ENCODE peak calls at places on chromosomes 16 and 17, in seven cellular contexts. One of them, this sample, is unnamed.

GRCh38 chr16:56848955-56849689 is 15.9 kb upstream of the SLC12A3 start:
- DNase-seq in NAMALWA: no peak
- DNase-seq in CD8-positive, alpha-beta T cell: no peak
- DNase-seq in central memory CD8-positive, alpha-beta T cell: no peak
- DNase-seq in memory B cell: no peak
- DNase-seq in AG09309: no peak
- DNase-seq in activated naive CD4-positive, alpha-beta T cell treated with Interleukin-2 at 50 U/mL for 16 hours: no peak
- DNase-seq in this sample: peak

GRCh38 chr17:31499771-31500554 is 108.5 kb downstream of the RAB11FIP4 start:
- DNase-seq in CD8-positive, alpha-beta T cell: no peak
- DNase-seq in memory B cell: no peak
- DNase-seq in central memory CD8-positive, alpha-beta T cell: no peak
- DNase-seq in AG09309: no peak
- DNase-seq in activated naive CD4-positive, alpha-beta T cell treated with Interleukin-2 at 50 U/mL for 16 hours: no peak
- DNase-seq in NAMALWA: no peak
- DNase-seq in this sample: peak

GRCh38 chr17:48871551-48872351 is 20.8 kb upstream of the ATP5MC1 start:
- DNase-seq in activated naive CD4-positive, alpha-beta T cell treated with Interleukin-2 at 50 U/mL for 16 hours: no peak
- DNase-seq in memory B cell: no peak
- DNase-seq in AG09309: no peak
- DNase-seq in CD8-positive, alpha-beta T cell: no peak
- DNase-seq in central memory CD8-positive, alpha-beta T cell: no peak
- DNase-seq in NAMALWA: no peak
- DNase-seq in this sample: no peak

GRCh38 chr16:752008-752315 is 8.6 kb upstream of the MSLN start:
- DNase-seq in activated naive CD4-positive, alpha-beta T cell treated with Interleukin-2 at 50 U/mL for 16 hours: no peak
- DNase-seq in CD8-positive, alpha-beta T cell: no peak
- DNase-seq in central memory CD8-positive, alpha-beta T cell: no peak
- DNase-seq in NAMALWA: no peak
- DNase-seq in memory B cell: no peak
- DNase-seq in AG09309: no peak
- DNase-seq in this sample: no peak

GRCh38 chr17:49390548-49391324 is 23.9 kb downstream of the PHB1 start:
- DNase-seq in NAMALWA: peak
- DNase-seq in CD8-positive, alpha-beta T cell: peak
- DNase-seq in central memory CD8-positive, alpha-beta T cell: no peak
- DNase-seq in AG09309: no peak
- DNase-seq in activated naive CD4-positive, alpha-beta T cell treated with Interleukin-2 at 50 U/mL for 16 hours: peak
- DNase-seq in memory B cell: peak
- DNase-seq in this sample: peak

GRCh38 chr17:73765824-73766563 is 121.7 kb upstream of the SDK2 start:
- DNase-seq in memory B cell: no peak
- DNase-seq in central memory CD8-positive, alpha-beta T cell: no peak
- DNase-seq in CD8-positive, alpha-beta T cell: no peak
- DNase-seq in activated naive CD4-positive, alpha-beta T cell treated with Interleukin-2 at 50 U/mL for 16 hours: no peak
- DNase-seq in NAMALWA: no peak
- DNase-seq in AG09309: no peak
- DNase-seq in this sample: no peak

GRCh38 chr17:8056232-8056975 is 17.5 kb downstream of the ALOX15B start:
- DNase-seq in NAMALWA: peak
- DNase-seq in AG09309: peak
- DNase-seq in central memory CD8-positive, alpha-beta T cell: no peak
- DNase-seq in memory B cell: no peak
- DNase-seq in CD8-positive, alpha-beta T cell: peak
- DNase-seq in activated naive CD4-positive, alpha-beta T cell treated with Interleukin-2 at 50 U/mL for 16 hours: peak
- DNase-seq in this sample: peak

GRCh38 chr16:69494993-69495392 is 70.6 kb downstream of the CYB5B start:
- DNase-seq in NAMALWA: peak
- DNase-seq in memory B cell: no peak
- DNase-seq in activated naive CD4-positive, alpha-beta T cell treated with Interleukin-2 at 50 U/mL for 16 hours: peak
- DNase-seq in central memory CD8-positive, alpha-beta T cell: no peak
- DNase-seq in CD8-positive, alpha-beta T cell: peak
- DNase-seq in AG09309: no peak
- DNase-seq in this sample: no peak

GRCh38 chr17:10120749-10121148 is 77.7 kb downstream of the GAS7 start:
- DNase-seq in memory B cell: no peak
- DNase-seq in central memory CD8-positive, alpha-beta T cell: no peak
- DNase-seq in NAMALWA: no peak
- DNase-seq in AG09309: no peak
- DNase-seq in activated naive CD4-positive, alpha-beta T cell treated with Interleukin-2 at 50 U/mL for 16 hours: no peak
- DNase-seq in CD8-positive, alpha-beta T cell: no peak
- DNase-seq in this sample: no peak

GRCh38 chr16:50539053-50539615 is 9.1 kb upstream of the NKD1 start:
- DNase-seq in AG09309: no peak
- DNase-seq in CD8-positive, alpha-beta T cell: no peak
- DNase-seq in memory B cell: no peak
- DNase-seq in activated naive CD4-positive, alpha-beta T cell treated with Interleukin-2 at 50 U/mL for 16 hours: no peak
- DNase-seq in central memory CD8-positive, alpha-beta T cell: no peak
- DNase-seq in NAMALWA: no peak
- DNase-seq in this sample: no peak

GRCh38 chr17:63840591-63841349 is 1.7 kb downstream of the SMARCD2 start:
- DNase-seq in central memory CD8-positive, alpha-beta T cell: no peak
- DNase-seq in AG09309: no peak
- DNase-seq in activated naive CD4-positive, alpha-beta T cell treated with Interleukin-2 at 50 U/mL for 16 hours: no peak
- DNase-seq in NAMALWA: no peak
- DNase-seq in CD8-positive, alpha-beta T cell: no peak
- DNase-seq in memory B cell: no peak
- DNase-seq in this sample: peak

GRCh38 chr16:66539628-66540469 is 10.1 kb downstream of the TK2 start:
- DNase-seq in activated naive CD4-positive, alpha-beta T cell treated with Interleukin-2 at 50 U/mL for 16 hours: no peak
- DNase-seq in central memory CD8-positive, alpha-beta T cell: no peak
- DNase-seq in NAMALWA: peak
- DNase-seq in memory B cell: no peak
- DNase-seq in CD8-positive, alpha-beta T cell: no peak
- DNase-seq in AG09309: no peak
- DNase-seq in this sample: no peak

GRCh38 chr16:4935231-4935855 is 1.6 kb downstream of the PPL start:
- DNase-seq in NAMALWA: no peak
- DNase-seq in AG09309: peak
- DNase-seq in memory B cell: no peak
- DNase-seq in central memory CD8-positive, alpha-beta T cell: no peak
- DNase-seq in CD8-positive, alpha-beta T cell: no peak
- DNase-seq in activated naive CD4-positive, alpha-beta T cell treated with Interleukin-2 at 50 U/mL for 16 hours: no peak
- DNase-seq in this sample: peak

GRCh38 chr16:85659805-85660511 is 28.8 kb downstream of the GINS2 start:
- DNase-seq in central memory CD8-positive, alpha-beta T cell: peak
- DNase-seq in AG09309: no peak
- DNase-seq in CD8-positive, alpha-beta T cell: peak
- DNase-seq in memory B cell: peak
- DNase-seq in NAMALWA: peak
- DNase-seq in activated naive CD4-positive, alpha-beta T cell treated with Interleukin-2 at 50 U/mL for 16 hours: peak
- DNase-seq in this sample: peak

GRCh38 chr16:89275837-89276720 is 58.6 kb downstream of the ZNF778 start:
- DNase-seq in CD8-positive, alpha-beta T cell: no peak
- DNase-seq in activated naive CD4-positive, alpha-beta T cell treated with Interleukin-2 at 50 U/mL for 16 hours: no peak
- DNase-seq in memory B cell: no peak
- DNase-seq in central memory CD8-positive, alpha-beta T cell: no peak
- DNase-seq in AG09309: no peak
- DNase-seq in NAMALWA: no peak
- DNase-seq in this sample: no peak

GRCh38 chr16:31094088-31094423 is 541 bp downstream of the VKORC1 start:
- DNase-seq in activated naive CD4-positive, alpha-beta T cell treated with Interleukin-2 at 50 U/mL for 16 hours: no peak
- DNase-seq in memory B cell: no peak
- DNase-seq in CD8-positive, alpha-beta T cell: no peak
- DNase-seq in AG09309: no peak
- DNase-seq in NAMALWA: no peak
- DNase-seq in central memory CD8-positive, alpha-beta T cell: no peak
- DNase-seq in this sample: no peak

GRCh38 chr16:19963306-19963705 is 78.7 kb upstream of the GPRC5B start:
- DNase-seq in NAMALWA: no peak
- DNase-seq in CD8-positive, alpha-beta T cell: no peak
- DNase-seq in activated naive CD4-positive, alpha-beta T cell treated with Interleukin-2 at 50 U/mL for 16 hours: no peak
- DNase-seq in central memory CD8-positive, alpha-beta T cell: no peak
- DNase-seq in AG09309: no peak
- DNase-seq in memory B cell: no peak
- DNase-seq in this sample: no peak

GRCh38 chr17:27381007-27381501 is 75.2 kb upstream of the KSR1 start:
- DNase-seq in memory B cell: peak
- DNase-seq in activated naive CD4-positive, alpha-beta T cell treated with Interleukin-2 at 50 U/mL for 16 hours: peak
- DNase-seq in CD8-positive, alpha-beta T cell: peak
- DNase-seq in NAMALWA: peak
- DNase-seq in central memory CD8-positive, alpha-beta T cell: peak
- DNase-seq in AG09309: no peak
- DNase-seq in this sample: peak

GRCh38 chr17:65987988-65988387 is 203.9 kb downstream of the CEP112 start:
- DNase-seq in NAMALWA: peak
- DNase-seq in memory B cell: no peak
- DNase-seq in activated naive CD4-positive, alpha-beta T cell treated with Interleukin-2 at 50 U/mL for 16 hours: no peak
- DNase-seq in CD8-positive, alpha-beta T cell: no peak
- DNase-seq in AG09309: peak
- DNase-seq in central memory CD8-positive, alpha-beta T cell: no peak
- DNase-seq in this sample: peak

GRCh38 chr16:80147021-80147680 is 393.6 kb upstream of the DYNLRB2 start:
- DNase-seq in central memory CD8-positive, alpha-beta T cell: no peak
- DNase-seq in CD8-positive, alpha-beta T cell: no peak
- DNase-seq in memory B cell: no peak
- DNase-seq in NAMALWA: no peak
- DNase-seq in activated naive CD4-positive, alpha-beta T cell treated with Interleukin-2 at 50 U/mL for 16 hours: no peak
- DNase-seq in AG09309: peak
- DNase-seq in this sample: peak

GRCh38 chr16:2968738-2969544 is at the start of gene PAQR4:
- DNase-seq in AG09309: peak
- DNase-seq in NAMALWA: peak
- DNase-seq in memory B cell: peak
- DNase-seq in CD8-positive, alpha-beta T cell: peak
- DNase-seq in activated naive CD4-positive, alpha-beta T cell treated with Interleukin-2 at 50 U/mL for 16 hours: peak
- DNase-seq in central memory CD8-positive, alpha-beta T cell: peak
- DNase-seq in this sample: peak

GRCh38 chr16:1159973-1160772 is 7.3 kb downstream of the CACNA1H start:
- DNase-seq in CD8-positive, alpha-beta T cell: no peak
- DNase-seq in AG09309: no peak
- DNase-seq in NAMALWA: no peak
- DNase-seq in activated naive CD4-positive, alpha-beta T cell treated with Interleukin-2 at 50 U/mL for 16 hours: no peak
- DNase-seq in central memory CD8-positive, alpha-beta T cell: no peak
- DNase-seq in memory B cell: no peak
- DNase-seq in this sample: no peak

GRCh38 chr17:42554250-42555121 is 1.8 kb downstream of the HSD17B1 start:
- DNase-seq in activated naive CD4-positive, alpha-beta T cell treated with Interleukin-2 at 50 U/mL for 16 hours: peak
- DNase-seq in memory B cell: peak
- DNase-seq in NAMALWA: peak
- DNase-seq in CD8-positive, alpha-beta T cell: peak
- DNase-seq in central memory CD8-positive, alpha-beta T cell: peak
- DNase-seq in AG09309: no peak
- DNase-seq in this sample: peak

GRCh38 chr17:51461578-51462004 is 201.2 kb downstream of the UTP18 start:
- DNase-seq in NAMALWA: peak
- DNase-seq in CD8-positive, alpha-beta T cell: peak
- DNase-seq in activated naive CD4-positive, alpha-beta T cell treated with Interleukin-2 at 50 U/mL for 16 hours: peak
- DNase-seq in AG09309: peak
- DNase-seq in memory B cell: no peak
- DNase-seq in central memory CD8-positive, alpha-beta T cell: no peak
- DNase-seq in this sample: peak

GRCh38 chr17:38907930-38908675 is 17.3 kb upstream of the LASP1NB start:
- DNase-seq in central memory CD8-positive, alpha-beta T cell: no peak
- DNase-seq in CD8-positive, alpha-beta T cell: no peak
- DNase-seq in AG09309: no peak
- DNase-seq in memory B cell: no peak
- DNase-seq in NAMALWA: no peak
- DNase-seq in activated naive CD4-positive, alpha-beta T cell treated with Interleukin-2 at 50 U/mL for 16 hours: no peak
- DNase-seq in this sample: no peak

GRCh38 chr17:47650525-47651522 is 1.1 kb downstream of the KPNB1 start:
- DNase-seq in central memory CD8-positive, alpha-beta T cell: peak
- DNase-seq in activated naive CD4-positive, alpha-beta T cell treated with Interleukin-2 at 50 U/mL for 16 hours: peak
- DNase-seq in AG09309: peak
- DNase-seq in NAMALWA: peak
- DNase-seq in memory B cell: peak
- DNase-seq in CD8-positive, alpha-beta T cell: peak
- DNase-seq in this sample: peak

GRCh38 chr16:67104061-67104460 is 5.7 kb upstream of the PHAF1 start:
- DNase-seq in central memory CD8-positive, alpha-beta T cell: no peak
- DNase-seq in activated naive CD4-positive, alpha-beta T cell treated with Interleukin-2 at 50 U/mL for 16 hours: no peak
- DNase-seq in NAMALWA: peak
- DNase-seq in CD8-positive, alpha-beta T cell: no peak
- DNase-seq in memory B cell: no peak
- DNase-seq in AG09309: no peak
- DNase-seq in this sample: peak

GRCh38 chr16:29852654-29853053 is 10.4 kb downstream of the CDIPT start:
- DNase-seq in AG09309: no peak
- DNase-seq in memory B cell: no peak
- DNase-seq in activated naive CD4-positive, alpha-beta T cell treated with Interleukin-2 at 50 U/mL for 16 hours: no peak
- DNase-seq in CD8-positive, alpha-beta T cell: no peak
- DNase-seq in central memory CD8-positive, alpha-beta T cell: no peak
- DNase-seq in NAMALWA: no peak
- DNase-seq in this sample: peak

GRCh38 chr17:45020354-45021138 is 30.9 kb downstream of the DCAKD start:
- DNase-seq in central memory CD8-positive, alpha-beta T cell: no peak
- DNase-seq in activated naive CD4-positive, alpha-beta T cell treated with Interleukin-2 at 50 U/mL for 16 hours: no peak
- DNase-seq in CD8-positive, alpha-beta T cell: no peak
- DNase-seq in NAMALWA: no peak
- DNase-seq in memory B cell: peak
- DNase-seq in AG09309: no peak
- DNase-seq in this sample: peak

GRCh38 chr17:63960430-63960829 is 12.3 kb downstream of the SCN4A start:
- DNase-seq in activated naive CD4-positive, alpha-beta T cell treated with Interleukin-2 at 50 U/mL for 16 hours: no peak
- DNase-seq in NAMALWA: no peak
- DNase-seq in central memory CD8-positive, alpha-beta T cell: no peak
- DNase-seq in CD8-positive, alpha-beta T cell: no peak
- DNase-seq in AG09309: no peak
- DNase-seq in memory B cell: no peak
- DNase-seq in this sample: no peak

GRCh38 chr17:70332811-70333210 is 163.5 kb downstream of the KCNJ2 start:
- DNase-seq in NAMALWA: no peak
- DNase-seq in memory B cell: no peak
- DNase-seq in central memory CD8-positive, alpha-beta T cell: no peak
- DNase-seq in AG09309: no peak
- DNase-seq in CD8-positive, alpha-beta T cell: no peak
- DNase-seq in activated naive CD4-positive, alpha-beta T cell treated with Interleukin-2 at 50 U/mL for 16 hours: no peak
- DNase-seq in this sample: no peak

GRCh38 chr17:8859029-8859803 is 8.3 kb downstream of the PIK3R6 start:
- DNase-seq in central memory CD8-positive, alpha-beta T cell: no peak
- DNase-seq in memory B cell: no peak
- DNase-seq in AG09309: peak
- DNase-seq in CD8-positive, alpha-beta T cell: no peak
- DNase-seq in activated naive CD4-positive, alpha-beta T cell treated with Interleukin-2 at 50 U/mL for 16 hours: no peak
- DNase-seq in NAMALWA: no peak
- DNase-seq in this sample: peak

GRCh38 chr16:23502466-23502865 is 7.8 kb downstream of the GGA2 start:
- DNase-seq in CD8-positive, alpha-beta T cell: no peak
- DNase-seq in central memory CD8-positive, alpha-beta T cell: no peak
- DNase-seq in memory B cell: no peak
- DNase-seq in AG09309: no peak
- DNase-seq in activated naive CD4-positive, alpha-beta T cell treated with Interleukin-2 at 50 U/mL for 16 hours: no peak
- DNase-seq in NAMALWA: no peak
- DNase-seq in this sample: no peak

GRCh38 chr17:6460531-6461161 is 16.4 kb downstream of the PIMREG start:
- DNase-seq in CD8-positive, alpha-beta T cell: no peak
- DNase-seq in AG09309: no peak
- DNase-seq in NAMALWA: no peak
- DNase-seq in central memory CD8-positive, alpha-beta T cell: no peak
- DNase-seq in memory B cell: no peak
- DNase-seq in activated naive CD4-positive, alpha-beta T cell treated with Interleukin-2 at 50 U/mL for 16 hours: no peak
- DNase-seq in this sample: no peak

GRCh38 chr17:20210180-20210579 is 201.0 kb downstream of the SPECC1 start:
- DNase-seq in memory B cell: no peak
- DNase-seq in central memory CD8-positive, alpha-beta T cell: no peak
- DNase-seq in activated naive CD4-positive, alpha-beta T cell treated with Interleukin-2 at 50 U/mL for 16 hours: no peak
- DNase-seq in NAMALWA: no peak
- DNase-seq in CD8-positive, alpha-beta T cell: no peak
- DNase-seq in AG09309: no peak
- DNase-seq in this sample: no peak

GRCh38 chr17:42709561-42709960 is 27.2 kb downstream of the CNTNAP1 start:
- DNase-seq in central memory CD8-positive, alpha-beta T cell: no peak
- DNase-seq in memory B cell: no peak
- DNase-seq in AG09309: no peak
- DNase-seq in CD8-positive, alpha-beta T cell: no peak
- DNase-seq in NAMALWA: no peak
- DNase-seq in activated naive CD4-positive, alpha-beta T cell treated with Interleukin-2 at 50 U/mL for 16 hours: no peak
- DNase-seq in this sample: no peak

GRCh38 chr16:22005746-22006145 is 2.2 kb upstream of the MOSMO start:
- DNase-seq in activated naive CD4-positive, alpha-beta T cell treated with Interleukin-2 at 50 U/mL for 16 hours: no peak
- DNase-seq in NAMALWA: no peak
- DNase-seq in central memory CD8-positive, alpha-beta T cell: no peak
- DNase-seq in AG09309: no peak
- DNase-seq in CD8-positive, alpha-beta T cell: no peak
- DNase-seq in memory B cell: no peak
- DNase-seq in this sample: no peak

GRCh38 chr17:66567234-66568170 is 265.1 kb downstream of the PRKCA start:
- DNase-seq in activated naive CD4-positive, alpha-beta T cell treated with Interleukin-2 at 50 U/mL for 16 hours: peak
- DNase-seq in CD8-positive, alpha-beta T cell: peak
- DNase-seq in AG09309: peak
- DNase-seq in NAMALWA: peak
- DNase-seq in central memory CD8-positive, alpha-beta T cell: peak
- DNase-seq in memory B cell: peak
- DNase-seq in this sample: peak